ENCODE peak calls at places on chromosomes 5 and 9, in five cellular contexts. O is hepatocyte, H is upper lobe of right lung, Q is HFF-Myc, L is RWPE2. N is an unnamed sample.

GRCh38 chr5:173602423-173602822 is 14.0 kb downstream of the BOD1 start:
- DNase-seq in L (no peak), O (peak; percentile 44), Q (no peak), H (peak; percentile 81), N (peak; percentile 71)

GRCh38 chr5:60993875-60994571 is 49.0 kb downstream of the NDUFAF2 start:
- DNase-seq in H (no peak), Q (no peak), O (no peak), L (no peak), N (no peak)

GRCh38 chr5:94793816-94794198 is 175.3 kb downstream of the SLF1 start:
- DNase-seq in O (no peak), L (no peak), H (no peak), Q (no peak), N (no peak)

GRCh38 chr9:130043654-130044623 is 950 bp upstream of the FNBP1 start:
- DNase-seq in O (peak; percentile 65), Q (no peak), H (no peak), L (no peak), N (peak; percentile 83)

GRCh38 chr5:93572773-93573626 is 8.0 kb downstream of the NR2F1-AS1 start:
- DNase-seq in H (no peak), L (peak; percentile 51), O (no peak), Q (no peak), N (no peak)

GRCh38 chr5:16897284-16897704 is 38.8 kb downstream of the MYO10 start:
- DNase-seq in O (peak; percentile 64), Q (no peak), H (no peak), L (no peak), N (no peak)

GRCh38 chr5:142320851-142321560 is 3.8 kb downstream of the SPRY4 start:
- DNase-seq in Q (no peak), O (no peak), L (no peak), H (no peak), N (no peak)

GRCh38 chr5:105101597-105101996 is 1539.0 kb upstream of the NUDT12 start:
- DNase-seq in Q (no peak), L (no peak), H (no peak), O (peak; percentile 63), N (no peak)

GRCh38 chr9:6498982-6499381 is 86.0 kb downstream of the UHRF2 start:
- DNase-seq in O (no peak), L (no peak), Q (peak; percentile 10), H (no peak), N (no peak)

GRCh38 chr5:171312129-171312819 is 3.2 kb downstream of the TLX3 start:
- DNase-seq in L (peak; percentile 76), Q (no peak), H (peak; percentile 65), O (no peak), N (no peak)

GRCh38 chr9:134150557-134151214 is 13.7 kb downstream of the RNU6ATAC start:
- DNase-seq in Q (no peak), O (no peak), L (no peak), H (no peak), N (no peak)

GRCh38 chr5:132999246-132999645 is 27.1 kb downstream of the ZCCHC10 start:
- DNase-seq in H (no peak), Q (no peak), L (no peak), O (no peak), N (no peak)

GRCh38 chr5:124888050-124888506 is 141.6 kb upstream of the ZNF608 start:
- DNase-seq in H (no peak), Q (no peak), O (peak; percentile 32), L (no peak), N (no peak)

GRCh38 chr9:32581512-32582143 is 8.7 kb upstream of the NDUFB6 start:
- DNase-seq in O (peak; percentile 75), Q (peak; percentile 11), H (no peak), L (no peak), N (no peak)

GRCh38 chr5:35665066-35665465 is 47.4 kb downstream of the SPEF2 start:
- DNase-seq in Q (no peak), O (no peak), H (no peak), L (no peak), N (no peak)

GRCh38 chr9:134427153-134427782 is 101.0 kb downstream of the RXRA start:
- DNase-seq in Q (no peak), O (no peak), L (no peak), H (no peak), N (no peak)

GRCh38 chr5:72007336-72008111 is 99.8 kb upstream of the MAP1B start:
- DNase-seq in O (no peak), Q (no peak), H (no peak), L (no peak), N (no peak)

GRCh38 chr9:72217306-72217842 is 68.1 kb downstream of the GDA start:
- DNase-seq in L (no peak), H (no peak), O (no peak), Q (no peak), N (no peak)

GRCh38 chr5:181205402-181205734 is 372 bp upstream of the TRIM7 start:
- DNase-seq in Q (no peak), O (no peak), L (no peak), H (no peak), N (no peak)

GRCh38 chr5:78806544-78806943 is 158.0 kb upstream of the LHFPL2 start:
- DNase-seq in L (no peak), O (no peak), Q (peak; percentile 92), H (no peak), N (no peak)

GRCh38 chr9:121292801-121293241 is 24.9 kb downstream of the GSN start:
- DNase-seq in H (no peak), L (no peak), Q (no peak), O (no peak), N (no peak)

GRCh38 chr5:146009020-146009419 is 72.6 kb downstream of the SH3RF2 start:
- DNase-seq in Q (no peak), H (no peak), O (no peak), L (no peak), N (no peak)

GRCh38 chr9:99134893-99135341 is 30.0 kb downstream of the TGFBR1 start:
- DNase-seq in L (no peak), Q (no peak), O (no peak), H (no peak), N (no peak)

GRCh38 chr5:4977421-4977820 is 162.7 kb upstream of the ADAMTS16 start:
- DNase-seq in Q (no peak), L (no peak), H (no peak), O (no peak), N (no peak)

GRCh38 chr9:93336720-93337119 is 114.8 kb upstream of the FAM120A start:
- DNase-seq in O (no peak), Q (no peak), L (no peak), H (no peak), N (no peak)

GRCh38 chr9:35078066-35078465 is 1.7 kb downstream of the FANCG start:
- DNase-seq in L (no peak), H (no peak), Q (no peak), O (no peak), N (no peak)
- H3K4me3 ChIP-seq in L (peak overlapping the region; percentile 86), H (no peak overlapping the region), Q (peak overlapping the region; percentile 83), O (no peak overlapping the region), N (no peak overlapping the region)

GRCh38 chr9:89412951-89413350 is 85.0 kb downstream of the SEMA4D start:
- DNase-seq in L (no peak), O (no peak), Q (no peak), H (no peak), N (no peak)

GRCh38 chr9:89411759-89412158 is 86.2 kb downstream of the SEMA4D start:
- DNase-seq in L (no peak), Q (no peak), O (no peak), H (no peak), N (no peak)

GRCh38 chr9:89408628-89409101 is 89.2 kb downstream of the SEMA4D start:
- DNase-seq in O (no peak), Q (no peak), H (no peak), L (no peak), N (no peak)

GRCh38 chr9:89410022-89410421 is 87.9 kb downstream of the SEMA4D start:
- DNase-seq in L (no peak), H (no peak), O (no peak), Q (no peak), N (no peak)

GRCh38 chr9:89410709-89411111 is 87.2 kb downstream of the SEMA4D start:
- DNase-seq in L (no peak), O (no peak), Q (no peak), H (no peak), N (no peak)
- TF ChIP-seq CTCF in L (peak; percentile 10), O (no peak), Q (no peak), H (no peak), N (no peak)

GRCh38 chr9:123926986-123927385 is 2.9 kb downstream of the DENND1A start:
- DNase-seq in L (no peak), Q (no peak), H (no peak), O (no peak), N (no peak)

GRCh38 chr9:123927625-123928308 is 2.2 kb downstream of the DENND1A start:
- DNase-seq in Q (no peak), O (peak; percentile 44), L (no peak), H (no peak), N (no peak)

GRCh38 chr9:123928471-123929176 is 1.3 kb downstream of the DENND1A start:
- DNase-seq in L (no peak), O (no peak), Q (peak; percentile 73), H (no peak), N (no peak)

GRCh38 chr9:123929870-123930831 is at the start of gene DENND1A:
- DNase-seq in O (peak; percentile 96), L (peak; percentile 90), Q (peak; percentile 44), H (peak; percentile 93), N (peak; percentile 87)

GRCh38 chr9:123929177-123929869 is 603 bp downstream of the DENND1A start:
- DNase-seq in L (no peak), Q (no peak), O (peak; percentile 67), H (no peak), N (no peak)
- H3K4me3 ChIP-seq in L (peak overlapping the region; percentile 97), Q (peak overlapping the region; percentile 87), O (peak overlapping the region; percentile 51), H (peak overlapping the region; percentile 62), N (peak overlapping the region; percentile 71)

GRCh38 chr5:170055606-170056005 is 50.1 kb upstream of the FOXI1 start:
- DNase-seq in Q (no peak), L (no peak), O (no peak), H (no peak), N (no peak)

GRCh38 chr5:170057311-170057710 is 48.4 kb upstream of the FOXI1 start:
- DNase-seq in Q (no peak), L (no peak), O (no peak), H (peak; percentile 76), N (no peak)

GRCh38 chr5:170059221-170059620 is 46.5 kb upstream of the FOXI1 start:
- DNase-seq in O (no peak), H (no peak), Q (no peak), L (no peak), N (no peak)

GRCh38 chr5:170053896-170054295 is 51.8 kb upstream of the FOXI1 start:
- DNase-seq in H (no peak), O (no peak), L (no peak), Q (no peak), N (no peak)

DNA sequence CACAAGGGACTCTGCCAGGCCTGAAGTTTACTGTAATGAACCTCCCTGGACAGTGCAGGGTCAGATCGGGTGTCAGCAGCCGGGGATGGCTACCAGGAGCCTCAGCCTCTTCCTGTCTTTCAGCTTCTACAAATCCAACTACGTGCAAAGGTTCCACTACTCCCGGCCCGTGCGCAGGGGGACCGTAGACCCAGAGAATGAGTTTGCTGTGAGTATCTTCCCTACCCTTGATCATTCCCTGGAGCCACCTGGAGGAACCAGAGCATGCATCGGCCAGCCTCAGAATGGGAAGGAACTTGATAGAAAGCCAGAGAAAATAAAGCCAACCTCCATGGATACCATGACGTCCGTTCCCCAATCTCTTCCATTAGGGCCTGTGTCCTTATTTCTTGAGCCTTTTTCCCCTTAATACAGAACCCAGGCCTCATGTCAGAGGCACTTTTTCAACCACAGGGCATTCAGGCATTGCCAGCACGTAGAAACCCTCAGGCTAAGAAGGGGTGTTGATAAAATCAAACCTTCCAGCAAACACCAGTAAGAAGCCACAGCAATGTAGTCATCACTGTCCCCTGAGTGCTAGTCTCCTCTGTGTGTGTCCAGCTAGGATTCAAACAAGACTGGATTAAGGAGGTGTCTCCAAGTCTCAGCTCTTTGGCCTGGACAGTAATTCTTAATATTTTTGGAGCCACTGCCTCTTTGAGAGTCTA is 49.0 kb upstream of the FOXI1 start:
- DNase-seq in O (no peak), Q (no peak), H (no peak), L (no peak), N (no peak)
- TF ChIP-seq CTCF in O (no peak), Q (no peak), H (no peak), L (no peak), N (no peak)

N was measured in right atrium auricular region.